ENCODE peak calls at places on chromosomes 5 and 9, in ten cellular contexts. One of them, this sample, is unnamed.

GRCh38 chr5:122715095-122715494 is 59.8 kb upstream of the SNX2 start:
- DNase-seq in ovary: no peak
- DNase-seq in esophagus squamous epithelium: no peak
- DNase-seq in thoracic aorta: no peak
- DNase-seq in PC-3: no peak
- DNase-seq in IMR-90: peak; percentile 6
- DNase-seq in endothelial cell of umbilical vein: no peak
- DNase-seq in colonic mucosa: no peak
- DNase-seq in pancreas: no peak
- DNase-seq in PC-9: no peak
- DNase-seq in this sample: no peak

GRCh38 chr5:393846-394275 is 49.1 kb upstream of the EXOC3 start:
- DNase-seq in ovary: no peak
- DNase-seq in esophagus squamous epithelium: no peak
- DNase-seq in thoracic aorta: no peak
- DNase-seq in PC-3: no peak
- DNase-seq in IMR-90: peak; percentile 39
- DNase-seq in endothelial cell of umbilical vein: no peak
- DNase-seq in colonic mucosa: peak; percentile 12
- DNase-seq in pancreas: no peak
- DNase-seq in PC-9: no peak
- DNase-seq in this sample: no peak

GRCh38 chr5:11038772-11039171 is 277.7 kb upstream of the DAP start:
- DNase-seq in ovary: no peak
- DNase-seq in esophagus squamous epithelium: no peak
- DNase-seq in thoracic aorta: no peak
- DNase-seq in PC-3: no peak
- DNase-seq in IMR-90: no peak
- DNase-seq in endothelial cell of umbilical vein: no peak
- DNase-seq in colonic mucosa: no peak
- DNase-seq in pancreas: no peak
- DNase-seq in PC-9: no peak
- DNase-seq in this sample: no peak

GRCh38 chr9:100600511-100601079 is 22.7 kb downstream of the CAVIN4 start:
- DNase-seq in ovary: no peak
- DNase-seq in esophagus squamous epithelium: no peak
- DNase-seq in thoracic aorta: no peak
- DNase-seq in PC-3: no peak
- DNase-seq in IMR-90: no peak
- DNase-seq in endothelial cell of umbilical vein: no peak
- DNase-seq in colonic mucosa: no peak
- DNase-seq in pancreas: no peak
- DNase-seq in PC-9: no peak
- DNase-seq in this sample: no peak

GRCh38 chr9:75087279-75087823 is 604 bp downstream of the NMRK1 start:
- DNase-seq in ovary: no peak
- DNase-seq in esophagus squamous epithelium: no peak
- DNase-seq in thoracic aorta: no peak
- DNase-seq in PC-3: peak; percentile 31
- DNase-seq in IMR-90: peak; percentile 31
- DNase-seq in endothelial cell of umbilical vein: peak; percentile 75
- DNase-seq in colonic mucosa: peak; percentile 56
- DNase-seq in pancreas: peak; percentile 63
- DNase-seq in PC-9: peak; percentile 41
- DNase-seq in this sample: no peak

GRCh38 chr5:73940026-73940425 is 314.0 kb downstream of the ARHGEF28 start:
- DNase-seq in ovary: no peak
- DNase-seq in esophagus squamous epithelium: no peak
- DNase-seq in thoracic aorta: no peak
- DNase-seq in PC-3: no peak
- DNase-seq in IMR-90: peak; percentile 23
- DNase-seq in endothelial cell of umbilical vein: peak; percentile 34
- DNase-seq in colonic mucosa: no peak
- DNase-seq in pancreas: no peak
- DNase-seq in PC-9: no peak
- DNase-seq in this sample: no peak

GRCh38 chr5:98453309-98453708 is 320.2 kb upstream of the RGMB start:
- DNase-seq in ovary: no peak
- DNase-seq in esophagus squamous epithelium: no peak
- DNase-seq in thoracic aorta: no peak
- DNase-seq in PC-3: no peak
- DNase-seq in IMR-90: no peak
- DNase-seq in endothelial cell of umbilical vein: no peak
- DNase-seq in colonic mucosa: no peak
- DNase-seq in pancreas: no peak
- DNase-seq in PC-9: no peak
- DNase-seq in this sample: no peak

GRCh38 chr9:108963459-108964143 is 29.4 kb downstream of the ABITRAM start:
- DNase-seq in ovary: no peak
- DNase-seq in esophagus squamous epithelium: no peak
- DNase-seq in thoracic aorta: no peak
- DNase-seq in PC-3: no peak
- DNase-seq in IMR-90: peak; percentile 4
- DNase-seq in endothelial cell of umbilical vein: peak; percentile 35
- DNase-seq in colonic mucosa: no peak
- DNase-seq in pancreas: no peak
- DNase-seq in PC-9: no peak
- DNase-seq in this sample: peak; percentile 92

GRCh38 chr5:132765311-132766019 is 11.6 kb downstream of the SEPTIN8 start:
- DNase-seq in ovary: no peak
- DNase-seq in esophagus squamous epithelium: no peak
- DNase-seq in thoracic aorta: no peak
- DNase-seq in PC-3: no peak
- DNase-seq in IMR-90: no peak
- DNase-seq in endothelial cell of umbilical vein: no peak
- DNase-seq in colonic mucosa: no peak
- DNase-seq in pancreas: no peak
- DNase-seq in PC-9: no peak
- DNase-seq in this sample: no peak

GRCh38 chr5:17951392-17952169 is 317.3 kb downstream of the TAF11L14 start:
- DNase-seq in ovary: no peak
- DNase-seq in esophagus squamous epithelium: no peak
- DNase-seq in thoracic aorta: no peak
- DNase-seq in PC-3: peak; percentile 98
- DNase-seq in IMR-90: no peak
- DNase-seq in endothelial cell of umbilical vein: no peak
- DNase-seq in colonic mucosa: no peak
- DNase-seq in pancreas: no peak
- DNase-seq in PC-9: peak; percentile 32
- DNase-seq in this sample: no peak

GRCh38 chr5:43802119-43802518 is 199.1 kb downstream of the NNT start:
- DNase-seq in ovary: no peak
- DNase-seq in esophagus squamous epithelium: no peak
- DNase-seq in thoracic aorta: no peak
- DNase-seq in PC-3: no peak
- DNase-seq in IMR-90: peak; percentile 20
- DNase-seq in endothelial cell of umbilical vein: no peak
- DNase-seq in colonic mucosa: no peak
- DNase-seq in pancreas: no peak
- DNase-seq in PC-9: no peak
- DNase-seq in this sample: no peak

GRCh38 chr9:13351768-13352386 is 72.4 kb upstream of the MPDZ start:
- DNase-seq in ovary: no peak
- DNase-seq in esophagus squamous epithelium: no peak
- DNase-seq in thoracic aorta: no peak
- DNase-seq in PC-3: peak; percentile 59
- DNase-seq in IMR-90: peak; percentile 65
- DNase-seq in endothelial cell of umbilical vein: peak; percentile 74
- DNase-seq in colonic mucosa: no peak
- DNase-seq in pancreas: no peak
- DNase-seq in PC-9: no peak
- DNase-seq in this sample: peak; percentile 24

GRCh38 chr9:92714016-92714415 is 44.1 kb upstream of the IPPK start:
- DNase-seq in ovary: no peak
- DNase-seq in esophagus squamous epithelium: no peak
- DNase-seq in thoracic aorta: no peak
- DNase-seq in PC-3: no peak
- DNase-seq in IMR-90: no peak
- DNase-seq in endothelial cell of umbilical vein: no peak
- DNase-seq in colonic mucosa: no peak
- DNase-seq in pancreas: no peak
- DNase-seq in PC-9: no peak
- DNase-seq in this sample: no peak

GRCh38 chr5:171521219-171521633 is 101.8 kb downstream of the FGF18 start:
- DNase-seq in ovary: peak; percentile 28
- DNase-seq in esophagus squamous epithelium: no peak
- DNase-seq in thoracic aorta: peak; percentile 74
- DNase-seq in PC-3: peak; percentile 95
- DNase-seq in IMR-90: peak; percentile 92
- DNase-seq in endothelial cell of umbilical vein: peak; percentile 32
- DNase-seq in colonic mucosa: no peak
- DNase-seq in pancreas: no peak
- DNase-seq in PC-9: peak; percentile 82
- DNase-seq in this sample: no peak

GRCh38 chr5:127586371-127586770 is 62.5 kb upstream of the CTXN3 start:
- DNase-seq in ovary: no peak
- DNase-seq in esophagus squamous epithelium: no peak
- DNase-seq in thoracic aorta: no peak
- DNase-seq in PC-3: no peak
- DNase-seq in IMR-90: no peak
- DNase-seq in endothelial cell of umbilical vein: no peak
- DNase-seq in colonic mucosa: no peak
- DNase-seq in pancreas: no peak
- DNase-seq in PC-9: no peak
- DNase-seq in this sample: no peak

GRCh38 chr9:104868687-104869404 is 59.1 kb downstream of the ABCA1 start:
- DNase-seq in ovary: peak; percentile 77
- DNase-seq in esophagus squamous epithelium: no peak
- DNase-seq in thoracic aorta: no peak
- DNase-seq in PC-3: peak; percentile 60
- DNase-seq in IMR-90: peak; percentile 91
- DNase-seq in endothelial cell of umbilical vein: peak; percentile 86
- DNase-seq in colonic mucosa: peak; percentile 31
- DNase-seq in pancreas: peak; percentile 52
- DNase-seq in PC-9: peak; percentile 72
- DNase-seq in this sample: peak; percentile 85

GRCh38 chr5:937151-937924 is 44.7 kb downstream of the TRIP13 start:
- DNase-seq in ovary: peak; percentile 7
- DNase-seq in esophagus squamous epithelium: no peak
- DNase-seq in thoracic aorta: no peak
- DNase-seq in PC-3: no peak
- DNase-seq in IMR-90: no peak
- DNase-seq in endothelial cell of umbilical vein: no peak
- DNase-seq in colonic mucosa: no peak
- DNase-seq in pancreas: no peak
- DNase-seq in PC-9: no peak
- DNase-seq in this sample: peak; percentile 25

GRCh38 chr9:111857555-111858211 is 38.9 kb upstream of the UGCG start:
- DNase-seq in ovary: no peak
- DNase-seq in esophagus squamous epithelium: no peak
- DNase-seq in thoracic aorta: no peak
- DNase-seq in PC-3: peak; percentile 87
- DNase-seq in IMR-90: no peak
- DNase-seq in endothelial cell of umbilical vein: no peak
- DNase-seq in colonic mucosa: no peak
- DNase-seq in pancreas: no peak
- DNase-seq in PC-9: peak; percentile 62
- DNase-seq in this sample: no peak

GRCh38 chr9:137190315-137190853 is 1.9 kb downstream of the SSNA1 start:
- DNase-seq in ovary: no peak
- DNase-seq in esophagus squamous epithelium: no peak
- DNase-seq in thoracic aorta: no peak
- DNase-seq in PC-3: peak; percentile 32
- DNase-seq in IMR-90: no peak
- DNase-seq in endothelial cell of umbilical vein: no peak
- DNase-seq in colonic mucosa: no peak
- DNase-seq in pancreas: no peak
- DNase-seq in PC-9: peak; percentile 42
- DNase-seq in this sample: no peak
- TF ChIP-seq CTCF in ovary: no peak
- TF ChIP-seq CTCF in esophagus squamous epithelium: no peak
- TF ChIP-seq CTCF in thoracic aorta: no peak
- TF ChIP-seq CTCF in PC-3: peak; percentile 20
- TF ChIP-seq CTCF in IMR-90: no peak
- TF ChIP-seq CTCF in endothelial cell of umbilical vein: no peak
- TF ChIP-seq CTCF in colonic mucosa: no peak
- TF ChIP-seq CTCF in pancreas: no peak
- TF ChIP-seq CTCF in PC-9: peak; percentile 35
- TF ChIP-seq CTCF in this sample: no peak

GRCh38 chr5:177087707-177088005 is 941 bp downstream of the FGFR4 start:
- DNase-seq in ovary: peak; percentile 33
- DNase-seq in esophagus squamous epithelium: no peak
- DNase-seq in thoracic aorta: no peak
- DNase-seq in PC-3: no peak
- DNase-seq in IMR-90: no peak
- DNase-seq in endothelial cell of umbilical vein: no peak
- DNase-seq in colonic mucosa: no peak
- DNase-seq in pancreas: no peak
- DNase-seq in PC-9: no peak
- DNase-seq in this sample: no peak
- H3K4me3 ChIP-seq in ovary: no peak overlapping the region
- H3K4me3 ChIP-seq in esophagus squamous epithelium: no peak overlapping the region
- H3K4me3 ChIP-seq in thoracic aorta: no peak overlapping the region
- H3K4me3 ChIP-seq in PC-3: peak overlapping the region; percentile 92
- H3K4me3 ChIP-seq in IMR-90: no peak overlapping the region
- H3K4me3 ChIP-seq in endothelial cell of umbilical vein: no peak overlapping the region
- H3K4me3 ChIP-seq in colonic mucosa: peak overlapping the region; percentile 54
- H3K4me3 ChIP-seq in pancreas: no peak overlapping the region
- H3K4me3 ChIP-seq in PC-9: peak overlapping the region; percentile 65
- H3K4me3 ChIP-seq in this sample: no peak overlapping the region

DNA sequence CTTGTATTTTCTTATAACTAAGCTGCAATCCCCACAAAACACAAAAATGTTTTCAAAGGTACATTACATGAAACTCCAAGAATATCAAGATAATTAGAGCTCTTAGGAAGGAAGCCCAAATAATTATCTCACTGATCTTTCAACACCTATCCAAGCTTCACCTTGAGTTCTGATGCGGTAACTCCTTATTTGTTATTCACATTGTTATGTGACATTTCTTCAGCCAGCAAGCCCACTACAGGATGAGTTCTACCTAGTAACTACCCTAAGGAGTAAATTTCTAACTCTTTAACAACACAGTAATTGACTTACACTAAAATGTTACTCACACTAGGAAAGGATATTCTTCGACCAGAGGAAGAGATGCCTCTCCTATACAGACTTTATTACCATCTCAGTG is 9.9 kb downstream of the NR6A1 start:
- DNase-seq in ovary: no peak
- DNase-seq in esophagus squamous epithelium: no peak
- DNase-seq in thoracic aorta: no peak
- DNase-seq in PC-3: no peak
- DNase-seq in IMR-90: no peak
- DNase-seq in endothelial cell of umbilical vein: no peak
- DNase-seq in colonic mucosa: no peak
- DNase-seq in pancreas: no peak
- DNase-seq in PC-9: no peak
- DNase-seq in this sample: no peak
- H3K27me3 ChIP-seq in ovary: no peaks in the 10 kb centered on the region
- H3K27me3 ChIP-seq in esophagus squamous epithelium: no peaks in the 10 kb centered on the region
- H3K27me3 ChIP-seq in thoracic aorta: peaks cover 28% of the 10 kb centered on the region
- H3K27me3 ChIP-seq in PC-3: no peaks in the 10 kb centered on the region
- H3K27me3 ChIP-seq in IMR-90: peaks cover 69% of the 10 kb centered on the region
- H3K27me3 ChIP-seq in endothelial cell of umbilical vein: peaks cover 49% of the 10 kb centered on the region
- H3K27me3 ChIP-seq in colonic mucosa: no peaks in the 10 kb centered on the region
- H3K27me3 ChIP-seq in pancreas: no peaks in the 10 kb centered on the region
- H3K27me3 ChIP-seq in PC-9: no peaks in the 10 kb centered on the region
- H3K27me3 ChIP-seq in this sample: peaks cover 17% of the 10 kb centered on the region

GRCh38 chr5:155260798-155261197 is 247.2 kb downstream of the KIF4B start:
- DNase-seq in ovary: no peak
- DNase-seq in esophagus squamous epithelium: no peak
- DNase-seq in thoracic aorta: no peak
- DNase-seq in PC-3: no peak
- DNase-seq in IMR-90: no peak
- DNase-seq in endothelial cell of umbilical vein: no peak
- DNase-seq in colonic mucosa: no peak
- DNase-seq in pancreas: no peak
- DNase-seq in PC-9: no peak
- DNase-seq in this sample: no peak
- TF ChIP-seq CTCF in ovary: no peak
- TF ChIP-seq CTCF in esophagus squamous epithelium: peak; percentile 47
- TF ChIP-seq CTCF in thoracic aorta: no peak
- TF ChIP-seq CTCF in PC-3: no peak
- TF ChIP-seq CTCF in IMR-90: no peak
- TF ChIP-seq CTCF in endothelial cell of umbilical vein: no peak
- TF ChIP-seq CTCF in colonic mucosa: no peak
- TF ChIP-seq CTCF in pancreas: no peak
- TF ChIP-seq CTCF in PC-9: no peak
- TF ChIP-seq CTCF in this sample: no peak